ENCODE peak calls at places on chromosomes 11 and 22, in ten cellular contexts. One of them, this sample, is unnamed.

GRCh38 chr11:68430801-68431200 is 29.8 kb upstream of the PPP6R3 start:
- DNase-seq in esophagus squamous epithelium: no peak
- DNase-seq in ascending aorta: no peak
- DNase-seq in endodermal cell: no peak
- DNase-seq in left lung: peak
- DNase-seq in right atrium auricular region: no peak
- DNase-seq in fibroblast of the aortic adventitia: no peak
- DNase-seq in fibroblast of mammary gland: no peak
- DNase-seq in astrocyte of the spinal cord: no peak
- DNase-seq in fibroblast of pulmonary artery: no peak
- DNase-seq in this sample: no peak

GRCh38 chr22:47123827-47124442 is 361.5 kb downstream of the TBC1D22A start:
- DNase-seq in esophagus squamous epithelium: no peak
- DNase-seq in ascending aorta: no peak
- DNase-seq in endodermal cell: no peak
- DNase-seq in left lung: no peak
- DNase-seq in right atrium auricular region: no peak
- DNase-seq in fibroblast of the aortic adventitia: no peak
- DNase-seq in fibroblast of mammary gland: no peak
- DNase-seq in astrocyte of the spinal cord: no peak
- DNase-seq in fibroblast of pulmonary artery: no peak
- DNase-seq in this sample: no peak

GRCh38 chr11:102110761-102111010 is 439 bp downstream of the YAP1 start:
- DNase-seq in esophagus squamous epithelium: no peak
- DNase-seq in ascending aorta: no peak
- DNase-seq in endodermal cell: no peak
- DNase-seq in left lung: no peak
- DNase-seq in right atrium auricular region: no peak
- DNase-seq in fibroblast of the aortic adventitia: no peak
- DNase-seq in fibroblast of mammary gland: no peak
- DNase-seq in astrocyte of the spinal cord: no peak
- DNase-seq in fibroblast of pulmonary artery: no peak
- DNase-seq in this sample: no peak

GRCh38 chr11:65555693-65556231 is 2.4 kb downstream of the LTBP3 start:
- DNase-seq in esophagus squamous epithelium: no peak
- DNase-seq in ascending aorta: no peak
- DNase-seq in endodermal cell: no peak
- DNase-seq in left lung: no peak
- DNase-seq in right atrium auricular region: no peak
- DNase-seq in fibroblast of the aortic adventitia: peak
- DNase-seq in fibroblast of mammary gland: peak
- DNase-seq in astrocyte of the spinal cord: peak
- DNase-seq in fibroblast of pulmonary artery: peak
- DNase-seq in this sample: peak

GRCh38 chr11:96337541-96338530 is 5.2 kb downstream of the MAML2 start:
- DNase-seq in esophagus squamous epithelium: no peak
- DNase-seq in ascending aorta: no peak
- DNase-seq in endodermal cell: no peak
- DNase-seq in left lung: no peak
- DNase-seq in right atrium auricular region: no peak
- DNase-seq in fibroblast of the aortic adventitia: peak
- DNase-seq in fibroblast of mammary gland: peak
- DNase-seq in astrocyte of the spinal cord: peak
- DNase-seq in fibroblast of pulmonary artery: peak
- DNase-seq in this sample: peak

GRCh38 chr11:65489061-65489705 is 9.7 kb upstream of the MALAT1 start:
- DNase-seq in esophagus squamous epithelium: no peak
- DNase-seq in ascending aorta: no peak
- DNase-seq in endodermal cell: peak
- DNase-seq in left lung: no peak
- DNase-seq in right atrium auricular region: no peak
- DNase-seq in fibroblast of the aortic adventitia: peak
- DNase-seq in fibroblast of mammary gland: peak
- DNase-seq in astrocyte of the spinal cord: peak
- DNase-seq in fibroblast of pulmonary artery: peak
- DNase-seq in this sample: peak

GRCh38 chr22:43133401-43133800 is 9.8 kb downstream of the MCAT start:
- DNase-seq in esophagus squamous epithelium: no peak
- DNase-seq in ascending aorta: no peak
- DNase-seq in endodermal cell: no peak
- DNase-seq in left lung: no peak
- DNase-seq in right atrium auricular region: no peak
- DNase-seq in fibroblast of the aortic adventitia: no peak
- DNase-seq in fibroblast of mammary gland: no peak
- DNase-seq in astrocyte of the spinal cord: no peak
- DNase-seq in fibroblast of pulmonary artery: no peak
- DNase-seq in this sample: no peak

GRCh38 chr11:65505434-65506315 is 6.8 kb downstream of the MALAT1 start:
- DNase-seq in esophagus squamous epithelium: no peak
- DNase-seq in ascending aorta: no peak
- DNase-seq in endodermal cell: peak
- DNase-seq in left lung: no peak
- DNase-seq in right atrium auricular region: no peak
- DNase-seq in fibroblast of the aortic adventitia: peak
- DNase-seq in fibroblast of mammary gland: peak
- DNase-seq in astrocyte of the spinal cord: peak
- DNase-seq in fibroblast of pulmonary artery: peak
- DNase-seq in this sample: peak

GRCh38 chr11:120835601-120836228 is 188.2 kb upstream of the TBCEL start:
- DNase-seq in esophagus squamous epithelium: no peak
- DNase-seq in ascending aorta: no peak
- DNase-seq in endodermal cell: no peak
- DNase-seq in left lung: no peak
- DNase-seq in right atrium auricular region: no peak
- DNase-seq in fibroblast of the aortic adventitia: no peak
- DNase-seq in fibroblast of mammary gland: peak
- DNase-seq in astrocyte of the spinal cord: no peak
- DNase-seq in fibroblast of pulmonary artery: no peak
- DNase-seq in this sample: no peak
- TF ChIP-seq CTCF in esophagus squamous epithelium: no peak
- TF ChIP-seq CTCF in ascending aorta: no peak
- TF ChIP-seq CTCF in endodermal cell: peak
- TF ChIP-seq CTCF in left lung: no peak
- TF ChIP-seq CTCF in right atrium auricular region: no peak
- TF ChIP-seq CTCF in fibroblast of the aortic adventitia: no peak
- TF ChIP-seq CTCF in fibroblast of mammary gland: no peak
- TF ChIP-seq CTCF in astrocyte of the spinal cord: no peak
- TF ChIP-seq CTCF in fibroblast of pulmonary artery: no peak
- TF ChIP-seq CTCF in this sample: no peak

DNA sequence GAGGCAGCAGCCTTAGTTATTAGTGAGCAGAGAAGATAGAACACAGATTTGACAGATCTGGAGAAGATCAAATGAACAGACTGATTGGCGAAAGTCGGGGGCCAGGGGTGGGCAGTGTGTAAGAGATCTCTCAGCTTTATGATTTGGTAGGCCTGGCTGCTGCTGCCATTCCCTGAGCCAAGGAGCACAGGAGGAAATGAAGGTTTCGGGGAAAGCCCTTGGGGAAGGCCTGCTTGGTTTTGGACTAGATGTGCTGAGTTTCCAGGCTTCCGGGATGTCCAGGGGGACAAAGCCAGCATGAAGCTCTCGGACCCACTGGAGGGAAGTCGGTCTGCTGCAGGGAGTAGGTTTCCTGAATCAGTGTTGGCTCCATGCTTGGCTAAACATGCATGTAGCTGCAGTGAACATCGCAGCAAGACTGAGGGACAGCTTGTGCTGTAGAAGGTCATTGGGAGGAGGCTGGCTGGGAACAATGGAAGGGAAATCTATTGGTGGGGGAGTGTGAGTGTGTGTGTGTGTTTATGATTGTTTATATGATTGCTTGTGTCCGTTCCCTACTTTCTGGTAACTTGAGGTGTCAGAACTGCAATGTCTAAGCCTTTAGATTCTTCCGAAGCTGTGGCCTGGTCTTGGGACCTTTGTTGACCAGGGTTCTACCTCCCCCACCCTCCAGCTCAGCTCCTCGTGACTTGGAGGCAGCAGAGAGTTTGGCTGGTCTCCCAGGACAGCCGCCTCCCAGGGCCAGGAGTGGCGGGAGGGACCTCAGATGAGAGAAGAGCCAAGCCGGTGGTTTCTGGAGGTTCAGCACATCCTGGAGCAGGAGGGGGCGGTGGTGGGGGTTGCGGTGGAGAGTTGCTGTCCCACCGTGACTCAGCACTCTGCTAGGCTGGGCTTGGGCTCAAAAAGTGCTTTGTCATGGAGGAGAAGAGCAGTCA is 4.0 kb upstream of the FTH1 start:
- DNase-seq in esophagus squamous epithelium: peak
- DNase-seq in ascending aorta: peak
- DNase-seq in endodermal cell: peak
- DNase-seq in left lung: peak
- DNase-seq in right atrium auricular region: peak
- DNase-seq in fibroblast of the aortic adventitia: peak
- DNase-seq in fibroblast of mammary gland: peak
- DNase-seq in astrocyte of the spinal cord: peak
- DNase-seq in fibroblast of pulmonary artery: peak
- DNase-seq in this sample: peak
- H3K4me3 ChIP-seq in esophagus squamous epithelium: peak
- H3K4me3 ChIP-seq in ascending aorta: peak
- H3K4me3 ChIP-seq in endodermal cell: no peak
- H3K4me3 ChIP-seq in left lung: no peak
- H3K4me3 ChIP-seq in right atrium auricular region: no peak
- H3K4me3 ChIP-seq in fibroblast of the aortic adventitia: peak
- H3K4me3 ChIP-seq in fibroblast of mammary gland: no peak
- H3K4me3 ChIP-seq in astrocyte of the spinal cord: no peak
- H3K4me3 ChIP-seq in fibroblast of pulmonary artery: peak
- H3K4me3 ChIP-seq in this sample: no peak

GRCh38 chr22:28934026-28934425 is 50.7 kb downstream of the ZNRF3 start:
- DNase-seq in esophagus squamous epithelium: no peak
- DNase-seq in ascending aorta: no peak
- DNase-seq in endodermal cell: no peak
- DNase-seq in left lung: no peak
- DNase-seq in right atrium auricular region: no peak
- DNase-seq in fibroblast of the aortic adventitia: no peak
- DNase-seq in fibroblast of mammary gland: no peak
- DNase-seq in astrocyte of the spinal cord: no peak
- DNase-seq in fibroblast of pulmonary artery: no peak
- DNase-seq in this sample: no peak

GRCh38 chr22:28937206-28938025 is 54.0 kb downstream of the ZNRF3 start:
- DNase-seq in esophagus squamous epithelium: no peak
- DNase-seq in ascending aorta: no peak
- DNase-seq in endodermal cell: no peak
- DNase-seq in left lung: no peak
- DNase-seq in right atrium auricular region: no peak
- DNase-seq in fibroblast of the aortic adventitia: no peak
- DNase-seq in fibroblast of mammary gland: no peak
- DNase-seq in astrocyte of the spinal cord: no peak
- DNase-seq in fibroblast of pulmonary artery: no peak
- DNase-seq in this sample: no peak

GRCh38 chr22:28935140-28935539 is 51.8 kb downstream of the ZNRF3 start:
- DNase-seq in esophagus squamous epithelium: no peak
- DNase-seq in ascending aorta: no peak
- DNase-seq in endodermal cell: no peak
- DNase-seq in left lung: no peak
- DNase-seq in right atrium auricular region: no peak
- DNase-seq in fibroblast of the aortic adventitia: no peak
- DNase-seq in fibroblast of mammary gland: no peak
- DNase-seq in astrocyte of the spinal cord: no peak
- DNase-seq in fibroblast of pulmonary artery: no peak
- DNase-seq in this sample: no peak

GRCh38 chr22:28936200-28936599 is 52.8 kb downstream of the ZNRF3 start:
- DNase-seq in esophagus squamous epithelium: no peak
- DNase-seq in ascending aorta: no peak
- DNase-seq in endodermal cell: no peak
- DNase-seq in left lung: no peak
- DNase-seq in right atrium auricular region: no peak
- DNase-seq in fibroblast of the aortic adventitia: no peak
- DNase-seq in fibroblast of mammary gland: no peak
- DNase-seq in astrocyte of the spinal cord: no peak
- DNase-seq in fibroblast of pulmonary artery: no peak
- DNase-seq in this sample: no peak

DNA sequence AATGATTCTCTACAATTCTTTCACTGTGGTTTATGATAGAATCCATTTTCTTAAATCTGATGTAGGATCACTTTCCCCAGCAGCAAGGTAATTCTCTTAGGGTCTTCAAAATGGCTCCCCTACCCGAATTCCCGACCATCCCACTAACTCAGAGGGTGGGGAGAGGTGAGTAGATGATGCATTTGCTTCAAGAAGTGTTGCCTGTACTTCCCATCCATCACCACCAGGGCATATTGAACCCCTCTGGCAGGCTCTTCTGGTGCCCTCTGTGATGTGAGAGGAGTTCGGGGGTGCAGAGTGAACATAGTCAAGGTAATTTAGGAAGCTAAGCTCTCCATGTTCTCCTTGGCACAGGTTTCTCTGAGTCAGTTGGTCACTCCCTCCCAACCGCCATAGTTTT is 52.3 kb downstream of the ZNRF3 start:
- DNase-seq in esophagus squamous epithelium: no peak
- DNase-seq in ascending aorta: no peak
- DNase-seq in endodermal cell: no peak
- DNase-seq in left lung: no peak
- DNase-seq in right atrium auricular region: no peak
- DNase-seq in fibroblast of the aortic adventitia: no peak
- DNase-seq in fibroblast of mammary gland: no peak
- DNase-seq in astrocyte of the spinal cord: no peak
- DNase-seq in fibroblast of pulmonary artery: no peak
- DNase-seq in this sample: no peak
- TF ChIP-seq CTCF in esophagus squamous epithelium: no peak
- TF ChIP-seq CTCF in ascending aorta: no peak
- TF ChIP-seq CTCF in endodermal cell: peak
- TF ChIP-seq CTCF in left lung: no peak
- TF ChIP-seq CTCF in right atrium auricular region: no peak
- TF ChIP-seq CTCF in fibroblast of the aortic adventitia: peak
- TF ChIP-seq CTCF in fibroblast of mammary gland: no peak
- TF ChIP-seq CTCF in astrocyte of the spinal cord: peak
- TF ChIP-seq CTCF in fibroblast of pulmonary artery: peak
- TF ChIP-seq CTCF in this sample: peak

GRCh38 chr11:35658028-35658948 is 4.3 kb upstream of the TRIM44 start:
- DNase-seq in esophagus squamous epithelium: no peak
- DNase-seq in ascending aorta: no peak
- DNase-seq in endodermal cell: no peak
- DNase-seq in left lung: no peak
- DNase-seq in right atrium auricular region: no peak
- DNase-seq in fibroblast of the aortic adventitia: no peak
- DNase-seq in fibroblast of mammary gland: no peak
- DNase-seq in astrocyte of the spinal cord: peak
- DNase-seq in fibroblast of pulmonary artery: no peak
- DNase-seq in this sample: no peak

GRCh38 chr11:35662061-35662648 is 420 bp upstream of the TRIM44 start:
- DNase-seq in esophagus squamous epithelium: no peak
- DNase-seq in ascending aorta: no peak
- DNase-seq in endodermal cell: no peak
- DNase-seq in left lung: no peak
- DNase-seq in right atrium auricular region: no peak
- DNase-seq in fibroblast of the aortic adventitia: no peak
- DNase-seq in fibroblast of mammary gland: peak
- DNase-seq in astrocyte of the spinal cord: no peak
- DNase-seq in fibroblast of pulmonary artery: no peak
- DNase-seq in this sample: no peak

GRCh38 chr11:35663408-35663702 is 780 bp downstream of the TRIM44 start:
- DNase-seq in esophagus squamous epithelium: no peak
- DNase-seq in ascending aorta: no peak
- DNase-seq in endodermal cell: no peak
- DNase-seq in left lung: no peak
- DNase-seq in right atrium auricular region: no peak
- DNase-seq in fibroblast of the aortic adventitia: no peak
- DNase-seq in fibroblast of mammary gland: no peak
- DNase-seq in astrocyte of the spinal cord: no peak
- DNase-seq in fibroblast of pulmonary artery: no peak
- DNase-seq in this sample: no peak

GRCh38 chr11:35662649-35663407 is at the start of gene TRIM44:
- DNase-seq in esophagus squamous epithelium: peak
- DNase-seq in ascending aorta: peak
- DNase-seq in endodermal cell: peak
- DNase-seq in left lung: peak
- DNase-seq in right atrium auricular region: peak
- DNase-seq in fibroblast of the aortic adventitia: peak
- DNase-seq in fibroblast of mammary gland: peak
- DNase-seq in astrocyte of the spinal cord: peak
- DNase-seq in fibroblast of pulmonary artery: peak
- DNase-seq in this sample: peak

GRCh38 chr11:35661539-35661938 is 1.0 kb upstream of the TRIM44 start:
- DNase-seq in esophagus squamous epithelium: no peak
- DNase-seq in ascending aorta: no peak
- DNase-seq in endodermal cell: no peak
- DNase-seq in left lung: no peak
- DNase-seq in right atrium auricular region: no peak
- DNase-seq in fibroblast of the aortic adventitia: no peak
- DNase-seq in fibroblast of mammary gland: no peak
- DNase-seq in astrocyte of the spinal cord: no peak
- DNase-seq in fibroblast of pulmonary artery: no peak
- DNase-seq in this sample: no peak
- H3K4me3 ChIP-seq in esophagus squamous epithelium: peak
- H3K4me3 ChIP-seq in ascending aorta: peak
- H3K4me3 ChIP-seq in endodermal cell: peak
- H3K4me3 ChIP-seq in left lung: peak
- H3K4me3 ChIP-seq in right atrium auricular region: peak
- H3K4me3 ChIP-seq in fibroblast of the aortic adventitia: peak
- H3K4me3 ChIP-seq in fibroblast of mammary gland: peak
- H3K4me3 ChIP-seq in astrocyte of the spinal cord: peak
- H3K4me3 ChIP-seq in fibroblast of pulmonary artery: peak
- H3K4me3 ChIP-seq in this sample: peak

This sample was measured in fibroblast of villous mesenchyme.